ENCODE peak calls at places on chromosomes 6 and 20, in six cellular contexts. O, S, M, K, H and I are unnamed samples.

GRCh38 chr20:57717797-57718196 is 8.0 kb upstream of the PMEPA1 start:
- DNase-seq in O (no peak), S (peak; percentile 36), M (no peak), K (no peak), H (peak; percentile 65), I (no peak)

GRCh38 chr20:13533946-13534345 is 104.8 kb downstream of the TASP1 start:
- DNase-seq in O (no peak), S (no peak), M (no peak), K (no peak), H (peak; percentile 28), I (no peak)

GRCh38 chr6:35583893-35584688 is 71.4 kb upstream of the TULP1 start:
- DNase-seq in O (peak; percentile 60), S (peak; percentile 55), M (peak; percentile 62), K (peak; percentile 42), H (peak; percentile 74), I (peak; percentile 80)

GRCh38 chr6:104253236-104253635 is 606.5 kb downstream of the HACE1 start:
- DNase-seq in O (no peak), S (no peak), M (no peak), K (no peak), H (no peak), I (no peak)

GRCh38 chr6:38262609-38263008 is 377.1 kb downstream of the BTBD9 start:
- DNase-seq in O (no peak), S (peak; percentile 62), M (no peak), K (no peak), H (peak; percentile 63), I (peak; percentile 69)

GRCh38 chr20:58117944-58118343 is 110.5 kb downstream of the ANKRD60 start:
- DNase-seq in O (no peak), S (peak; percentile 54), M (no peak), K (no peak), H (peak; percentile 45), I (no peak)

GRCh38 chr20:50746138-50746940 is 15.0 kb downstream of the PARD6B start:
- DNase-seq in O (no peak), S (no peak), M (no peak), K (no peak), H (no peak), I (no peak)

GRCh38 chr20:48904566-48905321 is 16.8 kb upstream of the ARFGEF2 start:
- DNase-seq in O (peak; percentile 42), S (peak; percentile 80), M (peak; percentile 76), K (peak; percentile 36), H (peak; percentile 67), I (peak; percentile 84)

GRCh38 chr20:23283096-23283850 is 67.3 kb upstream of the NXT1 start:
- DNase-seq in O (no peak), S (no peak), M (no peak), K (no peak), H (no peak), I (no peak)

GRCh38 chr20:52593634-52594033 is 378.5 kb upstream of the TSHZ2 start:
- DNase-seq in O (no peak), S (peak; percentile 22), M (no peak), K (no peak), H (no peak), I (no peak)

GRCh38 chr20:20536240-20536933 is 168.5 kb downstream of the INSM1 start:
- DNase-seq in O (no peak), S (no peak), M (no peak), K (no peak), H (no peak), I (no peak)

GRCh38 chr20:38473353-38473795 is 731 bp downstream of the RALGAPB start:
- DNase-seq in O (no peak), S (peak; percentile 42), M (no peak), K (no peak), H (peak; percentile 41), I (no peak)

GRCh38 chr6:82963527-82963926 is 102.1 kb downstream of the UBE3D start:
- DNase-seq in O (no peak), S (no peak), M (no peak), K (no peak), H (no peak), I (no peak)

GRCh38 chr6:68635706-68636513 is 828 bp downstream of the ADGRB3 start:
- DNase-seq in O (no peak), S (no peak), M (peak; percentile 28), K (no peak), H (no peak), I (peak; percentile 82)

GRCh38 chr6:32483968-32484613 is 44.4 kb downstream of the HLA-DRA start:
- DNase-seq in O (no peak), S (no peak), M (no peak), K (no peak), H (no peak), I (peak; percentile 17)

GRCh38 chr6:138331984-138332383 is 45.7 kb upstream of the SMIM28 start:
- DNase-seq in O (no peak), S (no peak), M (no peak), K (no peak), H (no peak), I (no peak)

GRCh38 chr6:17291778-17292177 is 10.6 kb downstream of the RBM24 start:
- DNase-seq in O (no peak), S (no peak), M (no peak), K (no peak), H (no peak), I (no peak)

GRCh38 chr20:50625986-50626677 is 65.2 kb downstream of the RIPOR3 start:
- DNase-seq in O (no peak), S (peak; percentile 73), M (no peak), K (peak; percentile 71), H (peak; percentile 55), I (peak; percentile 96)

GRCh38 chr20:62161347-62161746 is 17.8 kb downstream of the SS18L1 start:
- DNase-seq in O (no peak), S (no peak), M (no peak), K (no peak), H (peak; percentile 66), I (peak; percentile 100)

GRCh38 chr6:136791296-136792065 is 796 bp downstream of the MAP3K5 start:
- DNase-seq in O (peak; percentile 20), S (no peak), M (peak; percentile 5), K (peak; percentile 66), H (peak; percentile 61), I (peak; percentile 58)

GRCh38 chr20:57414867-57415592 is 23.8 kb downstream of the RBM38 start:
- DNase-seq in O (no peak), S (peak; percentile 48), M (no peak), K (no peak), H (peak; percentile 26), I (peak; percentile 92)

GRCh38 chr20:63295422-63295821 is 2.4 kb downstream of the COL20A1 start:
- DNase-seq in O (no peak), S (no peak), M (no peak), K (no peak), H (no peak), I (no peak)

GRCh38 chr20:1906361-1907051 is 11.3 kb downstream of the SIRPA start:
- DNase-seq in O (no peak), S (no peak), M (no peak), K (no peak), H (no peak), I (no peak)